ENCODE peak calls at places on chromosomes 13 and 19, in seven cellular contexts. V, O, Z, K, R, S and I are unnamed samples.

GRCh38 chr13:53137777-53138176 is 109.2 kb downstream of the OLFM4 start:
- DNase-seq in O (no peak), K (no peak), Z (no peak), R (no peak), S (no peak), V (peak), I (no peak)

GRCh38 chr13:45833663-45834062 is 17.9 kb downstream of the SIAH3 start:
- DNase-seq in O (no peak), S (peak), V (peak), Z (no peak), K (no peak), R (no peak), I (no peak)

GRCh38 chr13:43835701-43836100 is 43.8 kb downstream of the CCDC122 start:
- DNase-seq in Z (no peak), O (no peak), R (no peak), V (no peak), S (no peak), K (no peak), I (no peak)

GRCh38 chr19:22332924-22333323 is 46.7 kb downstream of the ZNF729 start:
- DNase-seq in R (no peak), K (no peak), Z (no peak), V (peak), O (no peak), S (no peak), I (no peak)

GRCh38 chr19:35247526-35248309 is 1.1 kb upstream of the LSR start:
- DNase-seq in V (peak), Z (peak), S (peak), O (peak), K (no peak), R (peak), I (peak)

GRCh38 chr13:71525004-71525403 is 342.0 kb downstream of the DACH1 start:
- DNase-seq in K (no peak), R (no peak), V (no peak), O (no peak), S (no peak), Z (no peak), I (no peak)

GRCh38 chr19:58558623-58559274 is 338 bp upstream of the UBE2M start:
- DNase-seq in Z (peak), V (peak), S (peak), K (peak), R (peak), O (peak), I (peak)

GRCh38 chr13:30394798-30395191 is 27.5 kb upstream of the UBE2L5 start:
- DNase-seq in S (no peak), V (peak), Z (no peak), K (no peak), O (no peak), R (no peak), I (no peak)

GRCh38 chr19:45142016-45142727 is 18.6 kb downstream of the NKPD1 start:
- DNase-seq in K (no peak), O (no peak), V (no peak), S (no peak), R (no peak), Z (no peak), I (no peak)

GRCh38 chr13:91459485-91459884 is 61.1 kb downstream of the GPC5 start:
- DNase-seq in O (no peak), V (no peak), R (no peak), K (no peak), Z (no peak), S (no peak), I (no peak)

GRCh38 chr13:26075498-26075897 is 23.7 kb upstream of the SHISA2 start:
- DNase-seq in Z (no peak), K (no peak), O (no peak), V (peak), R (no peak), S (no peak), I (peak)

GRCh38 chr13:108077284-108077683 is 138.1 kb downstream of the LIG4 start:
- DNase-seq in O (no peak), Z (no peak), S (no peak), K (no peak), R (no peak), V (no peak), I (no peak)

DNA sequence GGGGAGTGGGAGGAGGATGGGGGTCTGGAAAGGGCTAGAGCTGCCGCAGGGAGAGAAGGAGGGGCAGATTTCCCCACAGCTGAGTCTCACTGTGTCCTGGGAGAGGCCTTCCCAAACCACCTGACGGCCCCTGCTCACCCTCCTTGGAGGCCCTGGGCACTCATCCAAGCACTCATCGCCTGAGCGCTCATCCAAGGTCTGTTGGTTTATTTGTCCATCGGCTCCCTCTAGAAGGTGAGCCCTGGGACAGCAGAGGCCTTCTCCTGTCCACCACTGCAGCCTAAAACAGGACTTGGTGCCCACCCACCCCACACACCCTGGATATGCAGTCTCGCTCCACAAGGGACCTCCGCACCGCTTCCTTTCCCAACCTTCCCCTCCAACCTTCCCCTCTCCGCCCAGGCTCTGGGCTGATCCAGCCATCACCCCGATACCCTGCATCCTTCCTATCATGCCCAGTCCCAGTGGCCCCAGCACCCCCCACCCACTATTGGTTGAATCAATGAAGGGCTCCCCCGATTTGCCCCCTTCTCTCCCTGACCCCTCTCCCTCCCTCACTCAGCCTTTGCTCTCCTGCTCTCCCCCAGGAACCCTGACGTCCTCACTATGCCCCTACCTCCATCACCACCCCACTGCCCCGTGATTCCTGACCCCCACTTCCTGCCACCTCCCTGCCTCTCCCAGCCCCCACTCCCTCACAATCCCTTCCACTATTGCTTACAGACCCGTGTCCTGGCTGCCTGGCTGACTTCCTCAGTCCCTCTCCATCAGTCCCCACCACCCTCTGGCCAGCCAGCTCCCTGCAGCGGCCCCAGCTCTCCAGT is 1.6 kb downstream of the UBXN6 start:
- DNase-seq in V (peak), Z (no peak), R (no peak), K (peak), O (no peak), S (peak), I (peak)
- H3K27ac ChIP-seq in V (no peak), Z (peak), R (no peak), K (no peak), O (no peak), S (peak), I (peak)

GRCh38 chr19:9070066-9070465 is 16.8 kb upstream of the OR1M1 start:
- DNase-seq in R (no peak), O (no peak), Z (no peak), V (no peak), K (no peak), S (no peak), I (no peak)

GRCh38 chr19:9076886-9077285 is 10.0 kb upstream of the OR1M1 start:
- DNase-seq in K (no peak), Z (no peak), V (no peak), O (no peak), R (no peak), S (no peak), I (no peak)

GRCh38 chr19:9073806-9074205 is 13.1 kb upstream of the OR1M1 start:
- DNase-seq in R (no peak), V (no peak), K (no peak), O (no peak), S (no peak), Z (no peak), I (no peak)

GRCh38 chr19:9078651-9079050 is 8.2 kb upstream of the OR1M1 start:
- DNase-seq in S (no peak), Z (no peak), V (no peak), R (no peak), K (no peak), O (no peak), I (no peak)

DNA sequence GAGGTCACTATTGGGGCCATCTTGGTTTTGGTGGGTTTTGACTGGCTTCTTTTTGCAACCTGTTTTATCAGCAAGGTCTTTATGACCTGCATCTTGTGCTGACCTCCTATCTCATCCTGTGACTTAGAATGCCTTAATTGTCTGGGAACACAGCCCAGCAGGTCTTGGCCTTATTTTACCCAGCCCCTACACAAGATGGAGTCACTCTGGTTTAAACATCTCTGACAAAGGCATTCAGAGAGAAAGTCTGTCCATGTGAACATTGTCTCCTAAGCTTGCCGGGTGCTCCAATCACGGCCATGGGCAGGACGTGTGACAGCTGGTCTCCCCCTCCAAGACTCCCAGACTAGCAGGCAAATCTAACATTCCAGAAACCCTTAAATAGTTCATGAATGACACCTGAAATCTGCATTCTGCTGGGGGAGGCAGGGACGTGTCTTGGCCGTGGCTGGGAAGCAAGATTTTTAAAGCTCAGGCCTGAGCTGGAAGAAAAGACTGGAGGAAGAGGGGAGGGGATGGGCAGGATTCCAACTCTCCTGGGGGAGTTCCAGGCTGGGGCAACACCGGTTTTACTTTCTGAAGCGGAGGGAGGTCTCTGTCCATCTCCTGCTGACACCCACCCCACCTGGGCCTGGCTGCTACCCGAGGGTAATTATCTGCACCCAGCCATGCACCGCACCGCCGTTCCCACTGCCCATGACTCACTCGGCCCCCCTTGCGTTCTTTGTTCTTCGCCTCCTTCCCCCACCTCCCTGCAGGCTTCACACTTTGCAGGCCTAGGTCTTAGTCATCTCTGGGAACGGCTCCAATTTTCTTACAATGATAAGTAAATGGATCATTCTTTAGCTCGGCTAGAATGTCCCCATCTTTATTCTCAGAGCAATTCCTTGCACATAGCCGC is 11.5 kb upstream of the OR1M1 start:
- DNase-seq in V (peak), R (no peak), S (peak), K (peak), O (peak), Z (no peak), I (peak)
- H3K27ac ChIP-seq in V (peak), R (no peak), S (no peak), K (no peak), O (peak), Z (no peak), I (peak)

GRCh38 chr19:33667141-33667540 is 45.4 kb downstream of the CHST8 start:
- DNase-seq in S (no peak), R (no peak), V (no peak), O (no peak), K (no peak), Z (no peak), I (no peak)
- H3K27ac ChIP-seq in S (no peak), R (no peak), V (no peak), O (no peak), K (no peak), Z (no peak), I (no peak)

DNA sequence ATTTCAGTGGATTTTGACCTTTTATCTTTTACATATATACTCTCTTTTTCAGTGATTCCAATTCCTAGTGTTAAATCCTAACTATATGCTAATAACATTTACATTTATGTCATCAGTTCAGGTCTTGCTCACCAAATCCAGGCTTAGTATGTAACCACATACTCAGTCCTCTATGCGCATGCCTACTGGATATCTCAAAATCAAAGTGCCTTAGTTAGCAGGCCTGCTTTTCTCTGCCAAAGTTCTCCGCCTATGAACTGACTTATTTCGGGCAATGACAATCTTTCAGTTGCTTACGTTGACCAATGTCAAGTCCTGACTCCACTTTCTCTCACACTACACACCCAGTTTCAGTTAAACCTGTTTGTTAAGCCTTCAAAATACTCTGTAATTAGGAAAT is 478.6 kb upstream of the SLITRK1 start:
- DNase-seq in S (no peak), V (no peak), R (no peak), O (no peak), K (no peak), Z (no peak), I (no peak)
- H3K27ac ChIP-seq in S (no peak), V (no peak), R (no peak), O (no peak), K (no peak), Z (no peak), I (no peak)

GRCh38 chr13:21225082-21225481 is 48.6 kb downstream of the MRPL57 start:
- DNase-seq in S (no peak), V (no peak), K (no peak), Z (no peak), O (no peak), R (no peak), I (no peak)

GRCh38 chr13:21219044-21219381 is 42.6 kb downstream of the MRPL57 start:
- DNase-seq in O (no peak), R (no peak), Z (no peak), K (no peak), S (no peak), V (no peak), I (no peak)

GRCh38 chr13:21225841-21226581 is 49.6 kb downstream of the MRPL57 start:
- DNase-seq in V (no peak), O (no peak), S (no peak), K (no peak), Z (no peak), R (no peak), I (no peak)

GRCh38 chr13:21218351-21219043 is 42.0 kb downstream of the MRPL57 start:
- DNase-seq in O (no peak), S (no peak), R (no peak), V (peak), Z (no peak), K (no peak), I (no peak)

GRCh38 chr13:21221268-21221667 is 44.8 kb downstream of the MRPL57 start:
- DNase-seq in V (no peak), S (no peak), Z (no peak), O (no peak), K (no peak), R (no peak), I (no peak)
- H3K27ac ChIP-seq in V (no peak), S (no peak), Z (no peak), O (no peak), K (no peak), R (no peak), I (no peak)

GRCh38 chr13:35630551-35631275 is 154.2 kb upstream of the MAB21L1 start:
- DNase-seq in K (no peak), S (peak), V (peak), R (no peak), Z (no peak), O (peak), I (peak)
- H3K27ac ChIP-seq in K (no peak), S (no peak), V (no peak), R (no peak), Z (no peak), O (no peak), I (no peak)